ENCODE peak calls at places on chromosome 12, in four cellular contexts. B is tibial nerve, V is left lung, N is hepatocyte. Q is an unnamed sample.

GRCh38 chr12:25254271-25254880 is 3.6 kb upstream of the KRAS start:
- DNase-seq in B (no peak), V (no peak), N (no peak), Q (no peak)

GRCh38 chr12:91965781-91966180 is 179.9 kb downstream of the BTG1 start:
- DNase-seq in B (no peak), V (no peak), N (no peak), Q (no peak)

GRCh38 chr12:6778212-6778570 is 5.9 kb downstream of the LAG3 start:
- DNase-seq in B (no peak), V (no peak), N (peak; percentile 59), Q (no peak)

GRCh38 chr12:43969882-43970281 is 134.0 kb downstream of the TMEM117 start:
- DNase-seq in B (no peak), V (no peak), N (no peak), Q (no peak)

GRCh38 chr12:120709976-120710804 is at the start of gene UNC119B:
- DNase-seq in B (peak; percentile 60), V (peak; percentile 78), N (peak; percentile 86), Q (peak; percentile 67)

GRCh38 chr12:52461693-52462092 is 9.7 kb upstream of the KRT6B start:
- DNase-seq in B (no peak), V (no peak), N (no peak), Q (no peak)

GRCh38 chr12:101772019-101772774 is 32.9 kb upstream of the SYCP3 start:
- DNase-seq in B (no peak), V (no peak), N (no peak), Q (no peak)

GRCh38 chr12:25723286-25723685 is 170.2 kb upstream of the LMNTD1 start:
- DNase-seq in B (no peak), V (no peak), N (no peak), Q (no peak)

GRCh38 chr12:25323774-25324086 is 73.0 kb upstream of the KRAS start:
- DNase-seq in B (no peak), V (no peak), N (no peak), Q (no peak)

GRCh38 chr12:80121661-80122060 is 22.3 kb downstream of the OTOGL start:
- DNase-seq in B (no peak), V (no peak), N (no peak), Q (no peak)

GRCh38 chr12:64566122-64566521 is 44.2 kb upstream of the RASSF3 start:
- DNase-seq in B (no peak), V (no peak), N (no peak), Q (no peak)

GRCh38 chr12:4302881-4303280 is 18.1 kb upstream of the TIGAR start:
- DNase-seq in B (no peak), V (no peak), N (no peak), Q (no peak)

GRCh38 chr12:29739279-29739991 is 44.3 kb downstream of the TMTC1 start:
- DNase-seq in B (no peak), V (no peak), N (no peak), Q (no peak)

GRCh38 chr12:101927042-101927441 is 49.7 kb downstream of the DRAM1 start:
- DNase-seq in B (no peak), V (no peak), N (no peak), Q (no peak)

GRCh38 chr12:102120886-102121285 is 903 bp downstream of the PARPBP start:
- DNase-seq in B (no peak), V (no peak), N (peak; percentile 23), Q (no peak)

GRCh38 chr12:102653406-102653805 is 173.0 kb upstream of the IGF1 start:
- DNase-seq in B (no peak), V (no peak), N (no peak), Q (no peak)

GRCh38 chr12:111173391-111174282 is 195.3 kb downstream of the PHETA1 start:
- DNase-seq in B (no peak), V (no peak), N (no peak), Q (no peak)

GRCh38 chr12:111171334-111171733 is 197.6 kb downstream of the PHETA1 start:
- DNase-seq in B (no peak), V (no peak), N (no peak), Q (no peak)

GRCh38 chr12:111171832-111172231 is 197.1 kb downstream of the PHETA1 start:
- DNase-seq in B (no peak), V (no peak), N (no peak), Q (no peak)

GRCh38 chr12:111175404-111175803 is 193.5 kb downstream of the PHETA1 start:
- DNase-seq in B (no peak), V (no peak), N (no peak), Q (no peak)

GRCh38 chr12:111174283-111175108 is 194.4 kb downstream of the PHETA1 start:
- DNase-seq in B (no peak), V (no peak), N (no peak), Q (no peak)
- TF ChIP-seq CTCF in B (no peak), V (no peak), N (no peak), Q (no peak)

GRCh38 chr12:57229041-57229633 is 374 bp upstream of the SHMT2 start:
- DNase-seq in B (no peak), V (no peak), N (no peak), Q (no peak)
- TF ChIP-seq CTCF in B (no peak), V (peak; percentile 18), N (no peak), Q (no peak)

GRCh38 chr12:132460571-132460970 is 29.4 kb upstream of the FBRSL1 start:
- DNase-seq in B (no peak), V (no peak), N (no peak), Q (no peak)
- TF ChIP-seq CTCF in B (no peak), V (peak; percentile 9), N (peak; percentile 13), Q (no peak)

DNA sequence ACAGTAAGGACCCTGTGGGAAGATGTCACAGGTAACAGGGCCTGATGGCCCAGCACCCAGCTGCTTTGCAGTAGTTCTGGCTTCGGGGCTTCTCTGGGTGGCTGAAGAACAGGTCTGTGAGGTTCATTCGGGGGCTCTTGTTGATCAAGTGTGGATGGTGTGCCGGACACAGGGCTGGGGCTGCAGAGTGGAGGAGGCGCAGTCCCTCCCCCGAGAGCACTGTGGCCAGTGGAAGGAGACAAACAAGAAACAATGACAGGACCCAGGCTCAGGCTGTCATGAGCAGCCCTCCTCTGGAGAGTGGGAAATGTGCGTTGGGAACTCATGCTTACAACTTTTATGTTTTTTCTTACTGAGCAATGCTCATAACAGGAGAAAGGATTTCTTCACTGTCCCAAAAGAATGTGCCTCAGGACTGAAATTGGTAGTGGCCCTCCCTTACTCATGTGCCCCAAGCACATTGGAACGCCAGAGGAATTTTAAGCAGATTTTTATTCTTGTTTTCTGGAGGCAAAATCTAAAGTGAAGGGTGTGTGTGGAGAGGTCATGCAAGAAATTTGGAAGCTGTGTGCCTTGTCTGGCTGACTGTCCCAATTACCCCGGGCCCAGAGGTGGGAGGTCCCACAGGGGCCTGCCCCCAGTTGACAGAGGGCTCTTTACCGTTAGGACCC is 233.8 kb downstream of the CACNA1C start:
- DNase-seq in B (no peak), V (no peak), N (no peak), Q (no peak)
- TF ChIP-seq CTCF in B (no peak), V (no peak), N (no peak), Q (no peak)

GRCh38 chr12:10097521-10097920 is 1.3 kb downstream of the CLEC1A start:
- DNase-seq in B (no peak), V (no peak), N (no peak), Q (no peak)

GRCh38 chr12:10088955-10089354 is 9.8 kb downstream of the CLEC1A start:
- DNase-seq in B (no peak), V (no peak), N (no peak), Q (no peak)

GRCh38 chr12:10098762-10099161 is at the start of gene CLEC1A:
- DNase-seq in B (no peak), V (no peak), N (peak; percentile 41), Q (no peak)

GRCh38 chr12:10095971-10096370 is 2.8 kb downstream of the CLEC1A start:
- DNase-seq in B (no peak), V (no peak), N (no peak), Q (no peak)

GRCh38 chr12:10094648-10095047 is 4.1 kb downstream of the CLEC1A start:
- DNase-seq in B (no peak), V (no peak), N (no peak), Q (no peak)
- TF ChIP-seq CTCF in B (no peak), V (no peak), N (no peak), Q (no peak)

GRCh38 chr12:48180424-48180823 is 3.0 kb upstream of the CCDC184 start:
- DNase-seq in B (no peak), V (no peak), N (no peak), Q (no peak)
- TF ChIP-seq CTCF in B (no peak), V (no peak), N (no peak), Q (no peak)

Q was measured in natural killer cell.